ENCODE peak calls at places on chromosomes 12 and 14, in seven cellular contexts. X, E, Y, M, N, H and O are unnamed samples.
A peak's percentile ranks its signal among the peaks of the same experiment; 100 is the strongest.

GRCh38 chr12:34606749-34607519 is 584.6 kb downstream of the ALG10 start:
- DNase-seq in E (peak; percentile 34), M (no peak), X (no peak), N (no peak), H (no peak), Y (no peak), O (no peak)

GRCh38 chr14:101113108-101113612 is 209.6 kb upstream of the RTL1 start:
- DNase-seq in Y (no peak), E (no peak), N (no peak), H (no peak), X (no peak), M (no peak), O (peak; percentile 65)

GRCh38 chr12:95724767-95725166 is 65.8 kb downstream of the NTN4 start:
- DNase-seq in E (no peak), H (no peak), Y (no peak), M (no peak), N (no peak), X (no peak), O (no peak)

GRCh38 chr12:15116073-15116472 is 105.1 kb downstream of the RERG start:
- DNase-seq in N (no peak), M (no peak), E (peak; percentile 72), H (peak; percentile 82), X (no peak), Y (peak; percentile 17), O (no peak)

GRCh38 chr14:77653473-77653872 is 37.0 kb upstream of the SPTLC2 start:
- DNase-seq in M (no peak), E (no peak), H (no peak), Y (no peak), X (no peak), N (no peak), O (no peak)

GRCh38 chr14:92922883-92923743 is at the start of gene CHGA:
- DNase-seq in X (peak; percentile 36), M (no peak), N (peak; percentile 57), E (no peak), Y (peak; percentile 64), H (peak; percentile 36), O (peak; percentile 90)

GRCh38 chr12:113439606-113440030 is 17.4 kb downstream of the SDSL start:
- DNase-seq in Y (peak; percentile 63), H (peak; percentile 39), M (no peak), X (peak; percentile 40), E (no peak), N (peak; percentile 43), O (no peak)

GRCh38 chr12:28223853-28224252 is 33.6 kb downstream of the CCDC91 start:
- DNase-seq in H (no peak), E (no peak), N (no peak), X (no peak), M (no peak), Y (no peak), O (no peak)

GRCh38 chr12:6796576-6796975 is 7.2 kb downstream of the CD4 start:
- DNase-seq in M (no peak), Y (no peak), X (peak; percentile 49), H (no peak), N (no peak), E (no peak), O (no peak)

GRCh38 chr12:39490500-39491276 is 47.8 kb upstream of the KIF21A start:
- DNase-seq in H (no peak), M (peak; percentile 94), E (no peak), X (no peak), Y (no peak), N (peak; percentile 97), O (no peak)

GRCh38 chr14:76653875-76654572 is 107.2 kb upstream of the VASH1 start:
- DNase-seq in E (no peak), H (no peak), N (no peak), X (peak; percentile 76), Y (no peak), M (no peak), O (no peak)

GRCh38 chr14:39034481-39035296 is 68.3 kb downstream of the SEC23A start:
- DNase-seq in N (peak; percentile 11), E (no peak), X (peak; percentile 66), H (peak; percentile 34), Y (peak; percentile 11), M (no peak), O (no peak)

GRCh38 chr14:54257424-54257823 is 139.4 kb upstream of the CDKN3 start:
- DNase-seq in E (no peak), H (no peak), X (no peak), M (no peak), N (no peak), Y (no peak), O (no peak)

GRCh38 chr12:26327975-26328635 is 132.7 kb downstream of the SSPN start:
- DNase-seq in Y (no peak), M (no peak), X (no peak), E (no peak), H (peak; percentile 50), N (no peak), O (no peak)

GRCh38 chr12:124758266-124759200 is 105.1 kb downstream of the SCARB1 start:
- DNase-seq in E (no peak), N (no peak), X (no peak), H (peak; percentile 38), M (no peak), Y (no peak), O (no peak)

GRCh38 chr12:107457536-107457935 is 228.1 kb upstream of the PWP1 start:
- DNase-seq in E (peak; percentile 73), M (no peak), H (no peak), X (no peak), Y (no peak), N (no peak), O (no peak)

GRCh38 chr14:95146079-95146771 is 11.1 kb downstream of the DICER1 start:
- DNase-seq in H (no peak), Y (no peak), E (no peak), N (peak; percentile 42), X (no peak), M (no peak), O (no peak)

GRCh38 chr12:28759334-28759733 is 389.7 kb upstream of the FAR2 start:
- DNase-seq in X (peak; percentile 5), H (no peak), E (no peak), Y (no peak), M (peak; percentile 55), N (peak; percentile 98), O (no peak)

GRCh38 chr14:24246765-24247212 is 4.4 kb upstream of the TINF2 start:
- DNase-seq in M (no peak), X (no peak), Y (no peak), E (no peak), H (no peak), N (no peak), O (no peak)

GRCh38 chr14:63012171-63012570 is 33.1 kb downstream of the KCNH5 start:
- DNase-seq in X (no peak), H (no peak), M (no peak), E (no peak), N (no peak), Y (no peak), O (no peak)

GRCh38 chr12:20523658-20524057 is 155.3 kb downstream of the PDE3A start:
- DNase-seq in N (no peak), X (no peak), Y (no peak), M (no peak), E (no peak), H (no peak), O (no peak)

GRCh38 chr14:40842816-40843215 is 763.9 kb upstream of the LRFN5 start:
- DNase-seq in N (no peak), X (no peak), M (no peak), Y (no peak), E (no peak), H (no peak), O (no peak)

GRCh38 chr14:101444116-101444515 is 117.2 kb upstream of the DIO3 start:
- DNase-seq in H (no peak), Y (no peak), M (peak; percentile 88), N (peak; percentile 4), X (no peak), E (no peak), O (no peak)

GRCh38 chr14:59360923-59361794 is 104.0 kb downstream of the GPR135 start:
- DNase-seq in N (peak; percentile 94), M (peak; percentile 96), X (peak; percentile 59), H (peak; percentile 60), E (peak; percentile 49), Y (peak; percentile 25), O (no peak)

GRCh38 chr14:58663494-58664111 is 25.8 kb downstream of the DACT1 start:
- DNase-seq in M (peak; percentile 96), H (no peak), E (no peak), X (no peak), N (peak; percentile 73), Y (no peak), O (no peak)

GRCh38 chr12:124442281-124442680 is 125.1 kb downstream of the NCOR2 start:
- DNase-seq in H (no peak), Y (no peak), E (no peak), X (no peak), N (no peak), M (no peak), O (no peak)

GRCh38 chr12:123608192-123608591 is 6.3 kb downstream of the DDX55 start:
- DNase-seq in H (peak; percentile 24), Y (no peak), N (no peak), M (no peak), X (no peak), E (no peak), O (no peak)

GRCh38 chr12:75447695-75448393 is 32.7 kb upstream of the GLIPR1 start:
- DNase-seq in X (no peak), H (no peak), Y (no peak), N (peak; percentile 39), M (no peak), E (no peak), O (no peak)

GRCh38 chr12:111444314-111444705 is 38.6 kb downstream of the SH2B3 start:
- DNase-seq in M (no peak), N (no peak), X (no peak), H (no peak), E (no peak), Y (no peak), O (no peak)

GRCh38 chr12:48510111-48510510 is 15.3 kb upstream of the OR8S1 start:
- DNase-seq in Y (no peak), H (no peak), E (no peak), X (no peak), M (no peak), N (no peak), O (no peak)

GRCh38 chr12:82174936-82175335 is 183.3 kb downstream of the CCDC59 start:
- DNase-seq in H (no peak), X (no peak), N (no peak), M (no peak), E (no peak), Y (no peak), O (no peak)

GRCh38 chr12:86712425-86712843 is 456.2 kb upstream of the MGAT4C start:
- DNase-seq in E (no peak), H (no peak), Y (no peak), N (peak; percentile 98), M (peak; percentile 98), X (peak; percentile 41), O (no peak)

GRCh38 chr12:49555631-49556390 is 12.1 kb downstream of the MCRS1 start:
- DNase-seq in H (no peak), N (no peak), Y (no peak), E (no peak), M (no peak), X (no peak), O (no peak)

GRCh38 chr14:67429651-67430205 is 17.8 kb upstream of the PLEK2 start:
- DNase-seq in M (no peak), N (no peak), Y (no peak), E (no peak), H (no peak), X (no peak), O (no peak)

GRCh38 chr14:22836301-22837058 is at the start of gene MMP14:
- DNase-seq in E (no peak), X (no peak), H (peak; percentile 59), M (peak; percentile 24), N (peak; percentile 74), Y (no peak), O (peak; percentile 90)

GRCh38 chr12:42530284-42530683 is 59.3 kb downstream of the PRICKLE1 start:
- DNase-seq in E (no peak), M (no peak), H (no peak), N (no peak), X (no peak), Y (no peak), O (no peak)

GRCh38 chr12:6927379-6927991 is at the start of gene ATN1:
- DNase-seq in E (peak; percentile 73), X (no peak), H (peak; percentile 92), M (peak; percentile 72), N (peak; percentile 48), Y (peak; percentile 83), O (peak; percentile 91)

GRCh38 chr14:92173668-92174067 is 51.9 kb downstream of the CPSF2 start:
- DNase-seq in X (no peak), M (no peak), H (no peak), N (peak; percentile 7), Y (no peak), E (no peak), O (no peak)